ENCODE peak calls at places on chromosomes 7 and 10, in seven cellular contexts. One of them, this sample, is unnamed. For H4K20me1, the result is how much of the 10 kb centered on the place peaks cover.

GRCh38 chr10:69848454-69848853 is 46.7 kb downstream of the COL13A1 start:
- DNase-seq in OCI-LY7: no peak
- DNase-seq in hepatocyte: no peak
- DNase-seq in GM23248: no peak
- DNase-seq in Karpas-422: no peak
- DNase-seq in endothelial cell of umbilical vein: no peak
- DNase-seq in H9: no peak
- DNase-seq in this sample: no peak

GRCh38 chr10:43395571-43396060 is 13.4 kb downstream of the HNRNPF start:
- DNase-seq in hepatocyte: peak
- DNase-seq in endothelial cell of umbilical vein: peak
- DNase-seq in Karpas-422: no peak
- DNase-seq in OCI-LY7: peak
- DNase-seq in H9: no peak
- DNase-seq in GM23248: peak
- DNase-seq in this sample: no peak

GRCh38 chr7:151759591-151760042 is 117.3 kb downstream of the PRKAG2 start:
- DNase-seq in hepatocyte: peak
- DNase-seq in endothelial cell of umbilical vein: peak
- DNase-seq in GM23248: peak
- DNase-seq in Karpas-422: peak
- DNase-seq in OCI-LY7: peak
- DNase-seq in H9: peak
- DNase-seq in this sample: peak

GRCh38 chr10:110919349-110919931 is at the start of gene SHOC2:
- DNase-seq in H9: peak
- DNase-seq in GM23248: peak
- DNase-seq in Karpas-422: peak
- DNase-seq in endothelial cell of umbilical vein: no peak
- DNase-seq in OCI-LY7: peak
- DNase-seq in hepatocyte: peak
- DNase-seq in this sample: no peak

GRCh38 chr10:31808258-31809218 is 120.1 kb downstream of the ARHGAP12 start:
- DNase-seq in GM23248: peak
- DNase-seq in Karpas-422: peak
- DNase-seq in endothelial cell of umbilical vein: peak
- DNase-seq in H9: no peak
- DNase-seq in OCI-LY7: peak
- DNase-seq in hepatocyte: peak
- DNase-seq in this sample: peak

GRCh38 chr10:105243825-105244224 is 602.7 kb downstream of the SORCS3 start:
- DNase-seq in H9: no peak
- DNase-seq in GM23248: no peak
- DNase-seq in hepatocyte: no peak
- DNase-seq in Karpas-422: no peak
- DNase-seq in OCI-LY7: no peak
- DNase-seq in endothelial cell of umbilical vein: no peak
- DNase-seq in this sample: no peak

GRCh38 chr10:14815681-14816080 is 22.2 kb downstream of the CDNF start:
- DNase-seq in hepatocyte: no peak
- DNase-seq in OCI-LY7: no peak
- DNase-seq in endothelial cell of umbilical vein: no peak
- DNase-seq in GM23248: no peak
- DNase-seq in H9: no peak
- DNase-seq in Karpas-422: no peak
- DNase-seq in this sample: no peak

GRCh38 chr7:98214811-98215321 is 3.6 kb downstream of the BHLHA15 start:
- DNase-seq in hepatocyte: peak
- DNase-seq in endothelial cell of umbilical vein: no peak
- DNase-seq in H9: no peak
- DNase-seq in Karpas-422: no peak
- DNase-seq in GM23248: no peak
- DNase-seq in OCI-LY7: no peak
- DNase-seq in this sample: no peak

GRCh38 chr10:15168296-15168780 is at the start of gene NMT2:
- DNase-seq in GM23248: no peak
- DNase-seq in OCI-LY7: peak
- DNase-seq in endothelial cell of umbilical vein: peak
- DNase-seq in H9: peak
- DNase-seq in hepatocyte: no peak
- DNase-seq in Karpas-422: no peak
- DNase-seq in this sample: peak

GRCh38 chr10:17026686-17027485 is 102.7 kb downstream of the CUBN start:
- DNase-seq in endothelial cell of umbilical vein: peak
- DNase-seq in hepatocyte: no peak
- DNase-seq in H9: no peak
- DNase-seq in OCI-LY7: no peak
- DNase-seq in Karpas-422: no peak
- DNase-seq in GM23248: peak
- DNase-seq in this sample: no peak

GRCh38 chr10:102850025-102850518 is 4.0 kb upstream of the BORCS7 start:
- DNase-seq in endothelial cell of umbilical vein: no peak
- DNase-seq in GM23248: no peak
- DNase-seq in OCI-LY7: no peak
- DNase-seq in H9: no peak
- DNase-seq in hepatocyte: no peak
- DNase-seq in Karpas-422: no peak
- DNase-seq in this sample: no peak

GRCh38 chr7:55128693-55129394 is 110.0 kb downstream of the EGFR start:
- DNase-seq in endothelial cell of umbilical vein: no peak
- DNase-seq in hepatocyte: no peak
- DNase-seq in GM23248: peak
- DNase-seq in H9: no peak
- DNase-seq in Karpas-422: no peak
- DNase-seq in OCI-LY7: no peak
- DNase-seq in this sample: no peak

GRCh38 chr10:5788969-5789368 is 24.3 kb downstream of the GDI2 start:
- DNase-seq in hepatocyte: no peak
- DNase-seq in H9: no peak
- DNase-seq in Karpas-422: no peak
- DNase-seq in OCI-LY7: no peak
- DNase-seq in endothelial cell of umbilical vein: no peak
- DNase-seq in GM23248: no peak
- DNase-seq in this sample: no peak
- H4K20me1 ChIP-seq in hepatocyte: under half
- H4K20me1 ChIP-seq in H9: under half
- H4K20me1 ChIP-seq in Karpas-422: under half
- H4K20me1 ChIP-seq in OCI-LY7: under half
- H4K20me1 ChIP-seq in endothelial cell of umbilical vein: under half
- H4K20me1 ChIP-seq in GM23248: under half
- H4K20me1 ChIP-seq in this sample: under half

DNA sequence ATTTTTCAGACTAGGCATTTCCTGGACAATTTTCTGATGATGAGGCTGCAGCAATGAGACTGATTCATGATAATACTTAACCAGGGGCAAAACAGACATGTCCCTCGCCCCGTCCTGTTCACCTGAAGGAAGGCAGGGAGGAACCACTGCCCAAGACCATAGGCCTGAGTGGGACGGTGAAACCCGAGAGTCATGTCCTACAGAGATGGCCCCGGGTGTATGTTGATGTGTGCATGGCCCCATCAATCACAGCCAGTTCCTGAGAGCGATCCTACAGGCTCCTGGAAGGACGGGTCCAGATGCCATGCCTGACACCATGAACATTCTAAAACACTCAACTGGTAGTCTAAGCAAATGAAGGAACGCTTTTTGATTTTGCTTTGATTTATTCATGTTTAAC is 90.3 kb downstream of the TNS3 start:
- DNase-seq in H9: no peak
- DNase-seq in OCI-LY7: no peak
- DNase-seq in Karpas-422: no peak
- DNase-seq in hepatocyte: no peak
- DNase-seq in endothelial cell of umbilical vein: no peak
- DNase-seq in GM23248: no peak
- DNase-seq in this sample: no peak
- H4K20me1 ChIP-seq in H9: under half
- H4K20me1 ChIP-seq in OCI-LY7: under half
- H4K20me1 ChIP-seq in Karpas-422: under half
- H4K20me1 ChIP-seq in hepatocyte: under half
- H4K20me1 ChIP-seq in endothelial cell of umbilical vein: under half
- H4K20me1 ChIP-seq in GM23248: under half
- H4K20me1 ChIP-seq in this sample: under half

DNA sequence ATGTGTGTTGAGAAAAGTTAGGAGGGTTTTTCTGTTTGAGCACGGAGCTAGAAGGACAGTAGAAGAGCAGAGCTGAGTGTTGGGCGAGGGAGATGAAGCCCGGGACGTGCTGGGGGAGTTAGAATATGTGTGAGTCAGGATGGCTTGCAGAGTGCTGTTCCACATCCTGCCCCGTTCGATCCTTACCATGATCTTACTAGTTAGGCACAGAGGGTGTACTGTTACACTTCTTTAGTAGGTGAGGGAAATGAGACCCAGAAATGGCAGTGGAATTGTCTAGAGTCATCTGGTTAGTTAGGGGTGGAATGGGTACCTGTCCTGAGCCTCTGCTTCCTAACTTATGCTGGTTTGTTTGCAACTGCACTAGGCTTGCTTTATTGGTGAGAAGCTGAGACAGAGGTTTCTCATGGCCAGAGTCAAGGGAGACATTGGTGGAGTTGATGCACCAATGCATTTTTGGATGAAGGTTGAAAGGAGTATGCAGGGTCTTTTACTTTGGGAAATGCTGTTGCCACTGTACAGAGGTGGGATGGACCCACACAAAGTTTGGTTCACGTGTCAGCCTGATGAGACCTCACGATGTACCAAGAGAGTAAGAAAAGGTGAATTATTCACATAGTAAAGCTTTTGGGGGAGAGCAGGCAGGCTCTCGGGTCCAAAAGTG is 42.4 kb downstream of the CCNY start:
- DNase-seq in hepatocyte: no peak
- DNase-seq in OCI-LY7: peak
- DNase-seq in H9: no peak
- DNase-seq in Karpas-422: no peak
- DNase-seq in GM23248: no peak
- DNase-seq in endothelial cell of umbilical vein: peak
- DNase-seq in this sample: no peak
- H4K20me1 ChIP-seq in hepatocyte: under half
- H4K20me1 ChIP-seq in OCI-LY7: under half
- H4K20me1 ChIP-seq in H9: under half
- H4K20me1 ChIP-seq in Karpas-422: half or more
- H4K20me1 ChIP-seq in GM23248: under half
- H4K20me1 ChIP-seq in endothelial cell of umbilical vein: under half
- H4K20me1 ChIP-seq in this sample: under half

DNA sequence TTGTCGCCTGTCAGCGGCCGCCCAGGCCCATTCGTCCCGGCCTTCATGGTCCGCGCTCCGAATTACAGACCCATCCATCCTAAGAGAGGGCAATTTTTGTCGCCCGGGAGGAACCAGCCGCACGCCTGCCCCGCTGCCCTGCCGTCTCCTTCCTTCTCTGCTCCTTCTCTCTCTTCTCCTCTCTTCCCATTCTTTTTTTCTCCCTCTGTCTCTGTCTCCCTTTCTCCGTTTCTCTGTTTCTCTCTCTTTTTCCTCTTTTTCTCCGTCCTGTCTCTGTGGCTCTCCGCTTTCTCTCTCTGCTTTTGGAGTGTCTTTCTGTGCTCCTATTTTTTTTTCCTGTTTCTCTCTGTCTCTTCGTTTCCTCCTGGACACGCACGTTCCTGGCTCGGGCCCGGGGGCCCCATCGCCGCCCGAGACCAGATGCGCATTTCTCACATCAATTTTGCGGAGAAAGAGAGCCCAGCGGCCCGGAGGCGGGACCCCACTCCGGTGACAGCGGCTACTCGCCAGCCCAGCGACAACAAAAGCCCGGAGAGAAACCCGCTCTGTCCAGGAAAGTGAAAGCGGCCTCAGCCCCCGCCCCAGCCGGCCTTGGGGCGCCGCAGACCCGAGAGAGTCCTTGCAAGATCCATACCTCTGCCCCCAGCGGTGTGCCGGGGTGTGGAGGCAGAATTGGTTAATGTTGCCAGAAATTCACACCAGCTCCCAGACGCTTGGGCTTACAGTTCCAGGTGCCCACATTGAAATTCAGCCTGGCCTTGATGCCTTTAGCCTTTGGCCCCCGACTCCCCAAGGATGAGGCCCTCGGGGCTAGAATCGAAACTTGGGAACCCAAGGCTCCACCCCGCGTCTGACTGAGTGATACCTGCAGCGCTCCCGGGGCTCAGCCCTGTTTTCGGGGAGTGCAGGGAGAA is 4.1 kb downstream of the LBX1 start:
- DNase-seq in hepatocyte: no peak
- DNase-seq in OCI-LY7: no peak
- DNase-seq in Karpas-422: no peak
- DNase-seq in endothelial cell of umbilical vein: no peak
- DNase-seq in H9: peak
- DNase-seq in GM23248: no peak
- DNase-seq in this sample: no peak
- H4K20me1 ChIP-seq in hepatocyte: under half
- H4K20me1 ChIP-seq in OCI-LY7: under half
- H4K20me1 ChIP-seq in Karpas-422: under half
- H4K20me1 ChIP-seq in endothelial cell of umbilical vein: under half
- H4K20me1 ChIP-seq in H9: under half
- H4K20me1 ChIP-seq in GM23248: under half
- H4K20me1 ChIP-seq in this sample: under half

DNA sequence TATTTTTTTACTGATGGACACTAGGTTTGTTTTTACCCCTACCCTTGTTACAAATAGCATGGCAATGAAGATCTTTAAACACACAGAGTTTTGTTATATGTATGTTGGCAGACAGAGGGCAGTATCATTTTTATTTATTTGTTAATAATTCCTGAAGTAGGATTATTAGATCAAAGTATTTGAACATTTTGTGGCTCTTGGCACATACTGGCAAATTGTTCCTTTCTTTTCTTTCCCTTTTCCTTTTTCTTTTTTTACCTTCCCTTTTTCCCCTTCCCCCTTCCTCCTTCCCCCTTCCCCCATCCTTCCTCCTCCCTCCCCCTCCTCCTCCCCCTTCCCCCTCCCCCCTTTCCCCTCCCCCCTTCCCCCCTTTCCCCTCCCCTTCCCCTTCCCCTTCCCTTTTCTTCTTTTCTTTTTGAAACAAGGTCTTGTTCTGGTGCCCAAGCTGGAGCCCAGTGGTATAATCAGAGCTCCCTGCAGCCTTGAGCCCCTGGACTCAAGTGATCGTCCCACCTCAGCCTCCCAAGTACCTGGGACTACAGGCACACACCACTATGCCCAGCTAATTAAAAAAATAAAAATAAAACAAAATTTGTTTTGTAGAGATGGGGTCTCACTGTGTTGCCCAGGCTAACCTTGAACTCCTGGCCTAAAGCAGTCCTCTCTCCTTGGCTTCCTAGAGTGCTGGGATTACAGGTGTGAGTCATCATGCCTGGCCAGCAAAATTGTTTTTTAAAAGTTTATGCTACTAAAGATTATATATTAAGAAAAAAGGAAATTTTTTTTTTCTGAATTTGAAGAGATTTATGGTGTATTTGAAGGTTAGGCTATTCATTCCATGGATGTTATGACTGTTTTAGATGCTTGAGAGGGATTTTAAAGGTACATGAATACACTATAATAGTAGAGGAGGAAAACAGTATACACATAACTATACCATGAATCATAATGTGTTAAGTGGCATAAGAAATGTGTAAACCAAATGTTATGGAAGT is 39.3 kb downstream of the SEPTIN7 start:
- DNase-seq in hepatocyte: no peak
- DNase-seq in OCI-LY7: no peak
- DNase-seq in H9: no peak
- DNase-seq in GM23248: peak
- DNase-seq in endothelial cell of umbilical vein: peak
- DNase-seq in Karpas-422: peak
- DNase-seq in this sample: peak
- H4K20me1 ChIP-seq in hepatocyte: under half
- H4K20me1 ChIP-seq in OCI-LY7: under half
- H4K20me1 ChIP-seq in H9: under half
- H4K20me1 ChIP-seq in GM23248: under half
- H4K20me1 ChIP-seq in endothelial cell of umbilical vein: under half
- H4K20me1 ChIP-seq in Karpas-422: under half
- H4K20me1 ChIP-seq in this sample: under half